ENCODE peak calls at places on chromosomes 13 and 19, in nine cellular contexts. J is uterus, K is upper lobe of right lung, Q is GM23338, A is breast epithelium, Y is ascending aorta, V is stomach, C is psoas muscle, R is heart right ventricle. B is an unnamed sample. For H3K4me1, the result is how much of the 10 kb centered on the place peaks cover.

GRCh38 chr19:397321-397720 is 11.6 kb downstream of the C2CD4C start:
- DNase-seq in Q (no peak), A (no peak), C (no peak), K (peak), V (no peak), R (no peak), J (no peak), Y (no peak), B (peak)

GRCh38 chr19:16266586-16266942 is 58.1 kb upstream of the KLF2 start:
- DNase-seq in Q (no peak), C (no peak), R (no peak), V (no peak), K (no peak), J (no peak), A (no peak), Y (no peak), B (no peak)

GRCh38 chr19:6057651-6058365 is 52.5 kb downstream of the RFX2 start:
- DNase-seq in Y (no peak), V (no peak), A (peak), K (no peak), J (no peak), R (no peak), Q (no peak), C (no peak), B (no peak)

GRCh38 chr19:50003810-50004419 is 21.3 kb downstream of the VRK3 start:
- DNase-seq in R (peak), C (peak), Y (peak), V (peak), J (peak), K (no peak), A (no peak), Q (no peak), B (peak)

GRCh38 chr19:29771708-29772415 is 39.9 kb upstream of the CCNE1 start:
- DNase-seq in Q (peak), A (no peak), V (peak), J (no peak), K (no peak), C (no peak), Y (no peak), R (peak), B (peak)

GRCh38 chr19:33273881-33274662 is 28.3 kb downstream of the CEBPA start:
- DNase-seq in A (peak), K (no peak), C (no peak), Y (no peak), V (peak), J (peak), Q (no peak), R (peak), B (peak)

GRCh38 chr13:35722438-35723060 is 246.1 kb upstream of the MAB21L1 start:
- DNase-seq in J (peak), A (no peak), V (no peak), Y (no peak), Q (no peak), R (no peak), K (no peak), C (no peak), B (no peak)

GRCh38 chr13:67225252-67226159 is 4.6 kb downstream of the PCDH9 start:
- DNase-seq in Y (no peak), A (no peak), R (no peak), K (no peak), V (no peak), Q (no peak), J (no peak), C (peak), B (peak)

GRCh38 chr13:97015661-97016350 is 21.5 kb upstream of the OXGR1 start:
- DNase-seq in V (no peak), Q (no peak), R (no peak), J (no peak), Y (no peak), C (no peak), A (no peak), K (no peak), B (no peak)

GRCh38 chr19:16141043-16141442 is 2.4 kb upstream of the HSH2D start:
- DNase-seq in K (no peak), Y (no peak), A (no peak), V (no peak), J (no peak), C (no peak), Q (no peak), R (no peak), B (peak)

GRCh38 chr13:26629260-26629659 is 71.8 kb downstream of the WASF3 start:
- DNase-seq in A (no peak), Q (peak), R (no peak), K (no peak), C (peak), V (no peak), Y (no peak), J (no peak), B (no peak)
- TF ChIP-seq CTCF in A (no peak), Q (peak), R (no peak), K (no peak), C (no peak), V (no peak), Y (no peak), J (no peak), B (no peak)

DNA sequence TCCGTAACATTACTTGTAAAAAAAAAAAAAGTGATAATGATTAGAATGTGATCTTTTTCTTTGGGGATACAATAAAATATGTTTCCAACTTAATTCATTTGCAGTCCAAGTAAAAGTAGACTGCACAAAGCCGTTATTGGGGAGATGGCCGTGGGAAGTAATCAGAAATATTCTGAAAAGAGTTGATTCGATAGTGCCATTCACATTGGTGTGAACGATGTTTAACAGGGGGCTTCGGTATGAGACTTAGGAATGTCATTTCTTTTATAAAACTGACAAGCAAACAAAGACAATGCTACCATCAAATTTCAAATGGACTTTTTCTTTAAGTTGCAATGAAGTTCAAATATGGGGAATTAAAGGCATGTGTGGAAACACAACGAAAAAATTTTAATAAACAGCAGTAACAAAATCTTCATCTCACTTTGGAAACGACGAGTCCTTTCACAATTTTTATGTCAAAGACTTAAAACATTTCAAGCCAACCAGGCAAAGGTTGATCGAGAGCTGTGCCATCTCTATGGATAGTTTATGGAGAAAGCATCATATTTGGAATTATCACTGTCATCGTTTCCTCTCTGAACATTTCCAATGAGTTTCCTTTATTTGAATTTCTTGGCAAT is 1.7 kb upstream of the ZIC5 start:
- DNase-seq in K (no peak), Q (no peak), R (no peak), A (no peak), C (no peak), J (no peak), Y (no peak), V (no peak), B (peak)
- H3K4me1 ChIP-seq in K (under half), Q (half or more), R (under half), A (under half), C (under half), J (under half), Y (under half), V (under half), B (under half)

GRCh38 chr19:18781885-18782527 is 9.1 kb downstream of the COMP start:
- DNase-seq in Q (no peak), A (no peak), C (no peak), J (no peak), V (no peak), R (no peak), Y (no peak), K (no peak), B (peak)

GRCh38 chr19:18778826-18779354 is 12.2 kb downstream of the COMP start:
- DNase-seq in C (no peak), K (no peak), R (no peak), V (no peak), Q (no peak), A (no peak), Y (no peak), J (no peak), B (peak)

GRCh38 chr19:18780081-18780480 is 11.0 kb downstream of the COMP start:
- DNase-seq in Q (no peak), K (no peak), J (no peak), Y (no peak), A (no peak), V (no peak), R (no peak), C (no peak), B (peak)

GRCh38 chr19:18781047-18781600 is 10.0 kb downstream of the COMP start:
- DNase-seq in Y (no peak), K (no peak), A (no peak), R (no peak), Q (no peak), C (no peak), V (no peak), J (no peak), B (peak)

DNA sequence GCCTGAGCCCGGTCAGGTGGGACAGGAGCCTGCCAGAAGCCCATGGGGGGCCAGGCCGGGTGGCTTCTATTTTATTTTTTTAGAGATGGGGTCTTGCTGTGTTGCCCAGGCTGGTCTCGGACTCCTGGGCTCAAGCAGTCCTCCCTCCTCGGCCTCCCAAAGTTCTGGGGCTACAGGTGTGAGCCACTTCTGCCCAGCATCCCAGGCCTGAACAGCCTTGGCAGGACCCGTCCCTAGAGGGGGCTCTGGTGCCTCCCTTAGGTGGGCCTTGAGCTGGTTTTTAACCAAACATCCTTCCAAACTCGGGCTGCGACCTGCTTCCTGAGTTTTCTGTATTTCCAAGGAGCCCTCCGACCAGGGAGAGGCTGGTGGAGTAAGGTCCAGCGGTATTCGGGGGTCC is 10.5 kb downstream of the COMP start:
- DNase-seq in Y (no peak), V (no peak), R (no peak), K (no peak), C (no peak), J (no peak), A (no peak), Q (peak), B (peak)
- TF ChIP-seq CTCF in Y (no peak), V (no peak), R (no peak), K (no peak), C (no peak), J (no peak), A (no peak), Q (peak), B (no peak)

GRCh38 chr13:76027131-76027530 is 391.0 kb downstream of the LMO7 start:
- DNase-seq in K (no peak), Y (no peak), V (no peak), A (no peak), Q (peak), J (no peak), C (no peak), R (no peak), B (no peak)

GRCh38 chr13:76023644-76024043 is 387.5 kb downstream of the LMO7 start:
- DNase-seq in K (no peak), Y (no peak), R (no peak), Q (no peak), A (no peak), V (no peak), J (no peak), C (no peak), B (no peak)

GRCh38 chr13:76020421-76020955 is 384.4 kb downstream of the LMO7 start:
- DNase-seq in C (no peak), A (no peak), K (no peak), V (no peak), J (no peak), Q (no peak), Y (no peak), R (no peak), B (no peak)

GRCh38 chr13:76025392-76025791 is 389.3 kb downstream of the LMO7 start:
- DNase-seq in J (no peak), Y (no peak), A (no peak), K (no peak), Q (no peak), C (no peak), R (no peak), V (no peak), B (no peak)

GRCh38 chr13:76024151-76024550 is 388.0 kb downstream of the LMO7 start:
- DNase-seq in V (no peak), Y (no peak), Q (no peak), R (no peak), C (no peak), A (no peak), J (no peak), K (no peak), B (no peak)
- H3K4me1 ChIP-seq in V (under half), Y (under half), Q (under half), R (under half), C (under half), A (under half), J (under half), K (under half), B (under half)

GRCh38 chr13:108850706-108851105 is 221.3 kb downstream of the MYO16 start:
- DNase-seq in Y (no peak), A (no peak), J (no peak), V (no peak), R (no peak), Q (no peak), K (no peak), C (no peak), B (no peak)

GRCh38 chr13:108855737-108856387 is 226.5 kb downstream of the MYO16 start:
- DNase-seq in R (no peak), Y (no peak), A (no peak), V (no peak), J (no peak), Q (peak), C (no peak), K (no peak), B (no peak)

DNA sequence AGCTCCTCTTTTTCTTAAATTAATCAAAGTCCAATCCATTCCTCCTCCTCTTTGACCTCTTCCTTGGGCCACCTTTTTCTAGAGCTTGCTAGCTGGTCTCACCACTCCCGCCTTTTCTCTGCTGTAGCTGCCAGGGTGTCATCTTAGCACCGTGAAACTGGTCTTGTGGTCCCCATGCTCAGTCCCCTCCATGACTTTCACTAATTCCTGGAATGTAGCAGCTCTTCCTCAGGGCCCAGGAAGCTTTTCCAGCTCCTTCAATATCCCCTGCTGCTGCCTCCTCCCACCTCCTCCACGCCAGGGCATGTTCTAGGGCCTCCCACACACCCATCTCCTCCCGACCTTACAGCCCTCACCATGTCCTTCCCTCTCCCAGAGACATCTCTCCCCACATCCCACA is 222.2 kb downstream of the MYO16 start:
- DNase-seq in A (no peak), V (no peak), K (no peak), Y (no peak), R (no peak), J (no peak), Q (peak), C (no peak), B (no peak)
- TF ChIP-seq CTCF in A (no peak), V (no peak), K (no peak), Y (no peak), R (no peak), J (no peak), Q (no peak), C (no peak), B (no peak)

DNA sequence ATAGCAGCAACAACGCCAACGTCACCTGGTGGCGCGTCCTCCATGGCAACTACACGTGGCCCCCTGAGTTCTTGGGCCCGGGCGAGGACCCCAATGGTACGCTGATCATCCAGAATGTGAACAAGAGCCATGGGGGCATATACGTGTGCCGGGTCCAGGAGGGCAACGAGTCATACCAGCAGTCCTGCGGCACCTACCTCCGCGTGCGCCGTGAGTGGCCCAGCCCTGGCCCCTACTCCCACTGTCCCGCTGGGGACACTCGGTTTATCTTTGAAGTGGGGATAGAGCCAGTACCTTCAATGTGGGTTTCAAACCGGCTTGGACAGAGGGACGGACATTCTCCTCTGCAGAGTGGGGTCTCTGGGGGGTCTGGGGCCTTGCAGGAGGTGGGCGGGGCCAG is 2.0 kb downstream of the CD79A start:
- DNase-seq in V (no peak), Y (no peak), Q (no peak), K (no peak), A (no peak), J (no peak), R (no peak), C (no peak), B (no peak)
- H3K4me1 ChIP-seq in V (under half), Y (under half), Q (under half), K (under half), A (under half), J (under half), R (under half), C (under half), B (under half)

B was measured in osteoblast.